ENCODE peak calls at places on chromosomes 13 and 19, in four cellular contexts. X is GM23338; S is uterus; M is CD4-positive, alpha-beta T cell. K is an unnamed sample.

GRCh38 chr13:65292488-65292901 is 1937.6 kb downstream of the PCDH9 start:
- DNase-seq in S (no peak), M (no peak), X (peak), K (no peak)

GRCh38 chr13:104315606-104316005 is 1249.4 kb upstream of the SLC10A2 start:
- DNase-seq in M (no peak), X (no peak), S (no peak), K (no peak)

GRCh38 chr19:46133101-46133627 is 8.7 kb upstream of the IGFL3 start:
- DNase-seq in X (peak), S (peak), M (no peak), K (no peak)

GRCh38 chr13:102405499-102406079 is 3.7 kb upstream of the FGF14 start:
- DNase-seq in X (peak), S (no peak), M (no peak), K (no peak)

GRCh38 chr19:1453525-1454371 is 3.8 kb downstream of the APC2 start:
- DNase-seq in S (no peak), X (peak), M (no peak), K (no peak)

GRCh38 chr19:32519023-32519422 is 62.0 kb upstream of the PDCD5 start:
- DNase-seq in S (no peak), X (no peak), M (no peak), K (no peak)

GRCh38 chr13:28826368-28826767 is 6.2 kb downstream of the MTUS2 start:
- DNase-seq in S (no peak), M (no peak), X (no peak), K (no peak)

GRCh38 chr19:37699057-37699456 is 20.5 kb downstream of the ZNF607 start:
- DNase-seq in M (no peak), S (no peak), X (peak), K (no peak)

GRCh38 chr13:109720758-109721184 is 65.6 kb downstream of the IRS2 start:
- DNase-seq in X (no peak), M (no peak), S (no peak), K (no peak)

GRCh38 chr19:20182232-20182785 is 15.3 kb downstream of the ZNF486 start:
- DNase-seq in S (no peak), X (no peak), M (no peak), K (no peak)

GRCh38 chr13:102234618-102235017 is 167.2 kb downstream of the FGF14 start:
- DNase-seq in X (no peak), M (no peak), S (no peak), K (no peak)

GRCh38 chr19:13986348-13986904 is 19.7 kb downstream of the RFX1 start:
- DNase-seq in X (peak), S (peak), M (peak), K (peak)

GRCh38 chr19:38989066-38989605 is 13.6 kb upstream of the FBXO17 start:
- DNase-seq in S (no peak), M (no peak), X (peak), K (no peak)

GRCh38 chr13:28110414-28110813 is 10.0 kb upstream of the FLT3 start:
- DNase-seq in X (no peak), S (no peak), M (no peak), K (no peak)

GRCh38 chr13:109146912-109147624 is 517.7 kb downstream of the MYO16 start:
- DNase-seq in S (no peak), X (no peak), M (no peak), K (no peak)

GRCh38 chr13:45615501-45616101 is at the start of gene ERICH6B:
- DNase-seq in S (peak), M (no peak), X (peak), K (no peak)

GRCh38 chr13:77168232-77168631 is 141.3 kb upstream of the FBXL3 start:
- DNase-seq in X (no peak), M (no peak), S (no peak), K (no peak)

GRCh38 chr19:8585057-8585893 is 8.0 kb upstream of the MYO1F start:
- DNase-seq in M (no peak), S (no peak), X (no peak), K (no peak)

GRCh38 chr13:63455938-63456337 is 2040.3 kb upstream of the PCDH20 start:
- DNase-seq in M (no peak), S (no peak), X (peak), K (no peak)

GRCh38 chr19:15256708-15257331 is 24.6 kb upstream of the EPHX3 start:
- DNase-seq in M (no peak), S (no peak), X (no peak), K (no peak)

GRCh38 chr19:6862673-6863078 is 24.7 kb upstream of the ADGRE1 start:
- DNase-seq in X (peak), M (peak), S (peak), K (peak)

GRCh38 chr13:101763191-101763590 is 310.7 kb downstream of the ITGBL1 start:
- DNase-seq in X (no peak), M (no peak), S (no peak), K (no peak)

GRCh38 chr19:13817018-13817614 is 21.9 kb downstream of the ZSWIM4 start:
- DNase-seq in M (no peak), X (peak), S (no peak), K (no peak)

GRCh38 chr13:20142019-20142926 is 18.6 kb downstream of the GJA3 start:
- DNase-seq in S (no peak), M (no peak), X (peak), K (no peak)

GRCh38 chr13:111394211-111394922 is 73.9 kb downstream of the TEX29 start:
- DNase-seq in M (no peak), X (no peak), S (no peak), K (peak)

GRCh38 chr13:110426745-110427144 is 119.7 kb downstream of the COL4A2 start:
- DNase-seq in S (no peak), M (no peak), X (no peak), K (no peak)

GRCh38 chr13:41919031-41919740 is 41.7 kb downstream of the VWA8 start:
- DNase-seq in S (no peak), M (no peak), X (peak), K (no peak)

GRCh38 chr13:41917641-41918040 is 43.3 kb downstream of the VWA8 start:
- DNase-seq in S (no peak), X (no peak), M (no peak), K (no peak)

GRCh38 chr13:41915096-41915495 is 45.8 kb downstream of the VWA8 start:
- DNase-seq in X (no peak), S (no peak), M (no peak), K (no peak)

GRCh38 chr13:41916173-41916954 is 44.5 kb downstream of the VWA8 start:
- DNase-seq in S (no peak), X (no peak), M (no peak), K (no peak)

DNA sequence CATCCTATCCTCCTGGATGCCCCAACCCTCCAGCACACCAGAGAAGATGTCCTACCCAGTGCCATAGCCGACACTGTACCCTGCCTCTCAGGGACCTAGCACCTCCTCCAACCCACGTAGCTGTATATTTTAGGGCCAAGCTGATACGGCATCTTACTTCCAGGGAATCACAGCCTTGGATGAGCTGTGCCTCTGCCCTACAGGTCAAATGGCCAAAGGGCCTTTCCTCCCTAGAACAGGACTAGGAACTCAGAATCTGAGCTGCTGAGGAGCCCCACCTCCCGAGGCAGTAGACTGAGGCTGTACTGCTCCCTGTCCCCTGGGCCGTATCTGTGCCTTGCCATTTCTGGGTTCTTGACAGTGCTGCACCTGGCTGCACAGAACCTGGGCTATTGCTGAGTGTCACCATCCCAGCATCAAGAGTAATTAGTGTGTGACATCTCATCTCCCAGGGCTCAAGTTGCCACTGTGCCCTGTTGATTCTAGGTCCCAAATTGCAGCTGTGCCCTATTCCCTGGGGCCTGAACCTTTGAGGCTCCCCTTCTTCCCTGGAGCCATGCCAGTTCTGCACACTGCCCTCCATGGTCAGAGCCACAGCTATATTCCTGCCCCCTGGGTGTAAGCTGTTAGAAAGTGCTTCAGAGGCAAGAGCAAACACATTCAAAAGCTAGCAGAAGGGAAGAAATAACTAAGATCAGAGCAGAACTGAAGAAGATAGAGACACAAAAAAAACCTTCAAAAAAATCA is 41.0 kb downstream of the VWA8 start:
- DNase-seq in M (no peak), X (no peak), S (no peak), K (no peak)
- H3K27ac ChIP-seq in M (no peak), X (no peak), S (no peak), K (no peak)

GRCh38 chr19:48925240-48925843 is 8.2 kb upstream of the DHDH start:
- DNase-seq in S (no peak), X (no peak), M (no peak), K (no peak)

GRCh38 chr19:48921721-48922500 is 11.6 kb upstream of the DHDH start:
- DNase-seq in X (no peak), M (no peak), S (no peak), K (no peak)

GRCh38 chr19:48922548-48923490 is 10.7 kb upstream of the DHDH start:
- DNase-seq in S (no peak), M (no peak), X (no peak), K (no peak)

GRCh38 chr19:48928164-48929005 is 5.1 kb upstream of the DHDH start:
- DNase-seq in M (no peak), X (no peak), S (no peak), K (no peak)

DNA sequence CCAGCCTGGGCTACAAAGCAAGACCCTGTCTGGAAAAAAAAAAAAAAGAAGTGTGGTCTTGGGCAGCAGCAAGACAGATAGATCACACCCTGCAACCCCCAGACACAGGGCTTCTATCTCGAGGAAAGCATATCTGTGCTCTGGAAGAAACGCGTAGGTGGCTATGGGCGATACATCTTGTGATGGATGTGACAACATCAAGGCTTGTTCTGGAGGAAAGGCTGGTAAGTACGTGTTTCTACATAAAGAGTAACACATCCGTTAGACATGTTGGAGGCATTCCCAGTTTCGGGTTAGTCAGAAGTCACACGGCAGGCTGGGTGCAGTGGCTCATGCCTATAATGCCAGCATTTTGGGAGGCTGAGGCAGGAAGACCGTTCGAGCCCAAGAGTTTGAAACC is 6.6 kb upstream of the DHDH start:
- DNase-seq in S (peak), X (no peak), M (no peak), K (no peak)
- H3K27ac ChIP-seq in S (no peak), X (no peak), M (no peak), K (no peak)

DNA sequence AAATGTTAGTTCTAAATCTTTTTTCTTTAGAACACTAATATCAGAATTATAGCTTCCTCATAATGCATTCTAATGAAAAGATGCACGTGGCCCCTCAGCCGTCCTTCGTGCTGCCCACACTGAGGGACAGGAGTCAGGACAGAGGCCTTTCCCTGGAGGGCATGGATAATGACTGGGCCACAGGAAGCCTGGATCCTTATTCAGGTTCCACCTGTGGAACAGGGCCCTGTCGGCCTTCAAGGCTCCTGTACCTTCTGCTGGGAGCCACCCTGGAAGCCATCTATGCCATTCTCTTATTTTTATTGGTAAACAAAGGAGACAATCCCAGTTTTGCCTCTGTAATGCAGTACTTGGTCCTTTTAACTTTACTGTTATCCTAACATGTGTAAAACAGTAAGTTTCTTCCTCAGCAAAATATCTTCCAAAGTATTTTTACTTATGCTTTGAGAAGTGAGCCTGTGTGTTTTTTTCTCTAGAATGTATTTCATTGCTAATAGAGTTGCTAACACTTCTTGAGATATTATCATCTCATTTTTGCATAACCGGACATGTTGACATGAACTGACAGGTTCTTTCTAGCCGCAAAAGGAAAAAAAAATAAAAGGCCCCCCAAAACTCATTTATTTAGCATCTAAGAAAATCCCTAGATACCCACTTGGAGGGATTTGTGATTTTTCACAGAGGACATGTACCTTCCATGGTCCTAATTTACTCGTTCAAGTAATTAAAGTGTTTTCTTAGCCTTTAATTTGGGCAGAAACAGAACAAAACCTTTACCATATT is 6.0 kb downstream of the GPR183 start:
- DNase-seq in M (no peak), X (no peak), S (no peak), K (no peak)
- H3K27ac ChIP-seq in M (peak), X (no peak), S (no peak), K (no peak)

GRCh38 chr19:48481191-48481500 is 12.0 kb downstream of the CYTH2 start:
- DNase-seq in X (no peak), S (no peak), M (no peak), K (no peak)
- H3K27ac ChIP-seq in X (peak), S (peak), M (peak), K (peak)

GRCh38 chr13:23544668-23545067 is 25.5 kb upstream of the TNFRSF19 start:
- DNase-seq in X (no peak), M (no peak), S (no peak), K (no peak)

GRCh38 chr13:23550164-23550563 is 20.0 kb upstream of the TNFRSF19 start:
- DNase-seq in S (no peak), X (no peak), M (no peak), K (no peak)

GRCh38 chr13:23551213-23552008 is 18.8 kb upstream of the TNFRSF19 start:
- DNase-seq in M (no peak), X (peak), S (no peak), K (no peak)

GRCh38 chr13:23549724-23550123 is 20.5 kb upstream of the TNFRSF19 start:
- DNase-seq in S (no peak), X (no peak), M (no peak), K (no peak)

GRCh38 chr13:23547000-23547590 is 23.1 kb upstream of the TNFRSF19 start:
- DNase-seq in X (peak), M (no peak), S (peak), K (no peak)
- H3K27ac ChIP-seq in X (no peak), M (no peak), S (peak), K (no peak)

K was measured in CD8-positive, alpha-beta T cell.